ENCODE peak calls at places on chromosomes 12 and 14, in five cellular contexts. T is Peyer's patch, R is body of pancreas, W is sigmoid colon, M is pancreas. A is an unnamed sample. For H3K9me3, the result is how much of the 10 kb centered on the place peaks cover.

GRCh38 chr12:99918003-99918402 is 66.7 kb downstream of the ANKS1B start:
- DNase-seq in T (no peak), R (no peak), W (no peak), M (no peak), A (no peak)

GRCh38 chr12:119415714-119416113 is 81.2 kb downstream of the CCDC60 start:
- DNase-seq in T (no peak), R (no peak), W (no peak), M (no peak), A (no peak)

GRCh38 chr14:105299654-105300541 is 903 bp downstream of the BRF1 start:
- DNase-seq in T (peak), R (peak), W (peak), M (no peak), A (no peak)

GRCh38 chr12:116320839-116321238 is 43.3 kb upstream of the MED13L start:
- DNase-seq in T (no peak), R (no peak), W (no peak), M (no peak), A (no peak)

GRCh38 chr12:104275689-104276088 is 27.9 kb upstream of the EID3 start:
- DNase-seq in T (no peak), R (no peak), W (no peak), M (no peak), A (no peak)

GRCh38 chr12:41988715-41989114 is 156.0 kb downstream of the GXYLT1 start:
- DNase-seq in T (no peak), R (no peak), W (no peak), M (no peak), A (no peak)

GRCh38 chr12:67752226-67752732 is 103.7 kb downstream of the DYRK2 start:
- DNase-seq in T (no peak), R (no peak), W (no peak), M (no peak), A (no peak)

GRCh38 chr14:22994762-22995275 is 12.5 kb upstream of the AJUBA start:
- DNase-seq in T (no peak), R (peak), W (peak), M (no peak), A (peak)

GRCh38 chr14:50001999-50002925 is 109.4 kb downstream of the ARF6 start:
- DNase-seq in T (peak), R (peak), W (no peak), M (no peak), A (no peak)

GRCh38 chr14:23237772-23238594 is at the start of gene RNF212B:
- DNase-seq in T (peak), R (peak), W (peak), M (peak), A (peak)

GRCh38 chr12:93591137-93591868 is 18.8 kb downstream of the SOCS2 start:
- DNase-seq in T (peak), R (peak), W (peak), M (peak), A (peak)

GRCh38 chr12:115869604-115870003 is 407.9 kb downstream of the MED13L start:
- DNase-seq in T (no peak), R (no peak), W (no peak), M (no peak), A (no peak)

GRCh38 chr12:62995097-62995496 is 60.1 kb upstream of the PPM1H start:
- DNase-seq in T (no peak), R (no peak), W (no peak), M (no peak), A (no peak)

GRCh38 chr12:122834229-122834920 is 882 bp upstream of the HIP1R start:
- DNase-seq in T (peak), R (peak), W (no peak), M (no peak), A (no peak)

GRCh38 chr12:52364901-52365489 is 2.3 kb downstream of the KRT85 start:
- DNase-seq in T (no peak), R (no peak), W (no peak), M (no peak), A (no peak)

GRCh38 chr12:26874501-26875296 is 41.7 kb upstream of the ITPR2 start:
- DNase-seq in T (no peak), R (no peak), W (no peak), M (no peak), A (no peak)

GRCh38 chr12:1559729-1560128 is 34.7 kb downstream of the FBXL14 start:
- DNase-seq in T (no peak), R (no peak), W (no peak), M (no peak), A (no peak)

GRCh38 chr12:130098301-130099005 is 63.8 kb upstream of the FZD10 start:
- DNase-seq in T (no peak), R (no peak), W (no peak), M (no peak), A (no peak)

GRCh38 chr14:70753518-70753953 is 55.8 kb downstream of the MAP3K9 start:
- DNase-seq in T (no peak), R (peak), W (no peak), M (peak), A (peak)

GRCh38 chr14:105006831-105007592 is 13.9 kb downstream of the CDCA4 start:
- DNase-seq in T (no peak), R (no peak), W (no peak), M (no peak), A (no peak)

GRCh38 chr12:19196959-19197630 is 67.6 kb downstream of the PLEKHA5 start:
- DNase-seq in T (no peak), R (no peak), W (no peak), M (no peak), A (no peak)

GRCh38 chr12:14955876-14956811 is 5.3 kb downstream of the ARHGDIB start:
- DNase-seq in T (no peak), R (no peak), W (no peak), M (no peak), A (no peak)

GRCh38 chr12:31259136-31259881 is 66.6 kb downstream of the SINHCAF start:
- DNase-seq in T (no peak), R (no peak), W (no peak), M (no peak), A (no peak)

GRCh38 chr12:64392221-64392620 is 1.7 kb upstream of the C12orf56 start:
- DNase-seq in T (no peak), R (no peak), W (no peak), M (no peak), A (no peak)

GRCh38 chr14:79084861-79085260 is 914.7 kb downstream of the NRXN3 start:
- DNase-seq in T (no peak), R (no peak), W (no peak), M (no peak), A (no peak)

GRCh38 chr12:52715416-52715815 is 12.1 kb upstream of the KRT77 start:
- DNase-seq in T (no peak), R (peak), W (no peak), M (no peak), A (no peak)

GRCh38 chr14:92922883-92923743 is at the start of gene CHGA:
- DNase-seq in T (peak), R (peak), W (no peak), M (peak), A (peak)
- H3K9me3 ChIP-seq in T (under half), R (under half), W (under half), M (under half), A (under half)

GRCh38 chr12:51247523-51248206 is 9.0 kb downstream of the DAZAP2 start:
- DNase-seq in T (no peak), R (no peak), W (no peak), M (no peak), A (no peak)
- H3K4me3 ChIP-seq in T (no peak), R (no peak), W (no peak), M (no peak), A (no peak)

DNA sequence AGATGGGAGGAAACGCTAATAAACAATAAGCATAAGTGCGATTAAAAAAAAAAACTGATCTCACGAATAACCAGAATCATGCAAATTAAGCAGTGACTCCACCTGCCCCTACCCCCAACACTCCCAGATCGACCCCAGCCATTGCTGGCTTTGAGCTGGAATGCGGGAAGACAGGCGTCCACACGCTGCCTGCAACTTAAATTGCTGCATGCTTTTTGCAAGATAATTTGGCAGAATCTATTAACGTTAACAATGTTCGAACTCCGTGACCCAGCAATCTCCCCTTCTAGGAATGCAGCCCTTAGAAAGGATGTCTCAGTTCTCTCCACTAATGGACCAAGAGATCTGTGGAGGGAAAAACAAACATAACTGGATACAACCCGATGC is 946 bp upstream of the CKB start:
- DNase-seq in T (no peak), R (no peak), W (no peak), M (no peak), A (no peak)
- H3K27ac ChIP-seq in T (no peak), R (no peak), W (peak), M (no peak), A (no peak)

DNA sequence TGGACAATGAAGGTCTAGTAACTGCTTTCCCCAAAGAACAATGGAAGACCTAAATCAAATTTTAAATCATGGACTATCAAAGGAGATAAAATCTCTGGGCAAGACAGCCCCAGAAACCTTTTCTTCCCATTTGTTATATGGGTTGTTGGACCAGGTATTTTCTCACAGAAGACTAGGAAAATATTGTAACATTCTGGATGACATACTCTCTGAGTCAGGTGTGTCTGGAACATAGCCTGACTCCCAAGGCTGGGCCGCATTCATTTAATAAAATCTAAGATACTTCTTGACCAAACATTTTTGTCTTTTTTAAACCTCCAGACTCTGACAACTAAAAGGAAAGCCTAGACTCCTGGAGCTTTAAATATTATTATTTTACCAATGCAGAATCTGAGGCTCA is 87.9 kb downstream of the ATP23 start:
- DNase-seq in T (no peak), R (no peak), W (no peak), M (no peak), A (no peak)
- H3K9me3 ChIP-seq in T (under half), R (under half), W (under half), M (under half), A (under half)

GRCh38 chr14:61703342-61704129 is 8.2 kb downstream of the HIF1A start:
- DNase-seq in T (no peak), R (no peak), W (no peak), M (no peak), A (no peak)

GRCh38 chr14:61701946-61702345 is 6.6 kb downstream of the HIF1A start:
- DNase-seq in T (no peak), R (no peak), W (no peak), M (no peak), A (no peak)

GRCh38 chr14:61706096-61706690 is 10.9 kb downstream of the HIF1A start:
- DNase-seq in T (no peak), R (no peak), W (no peak), M (no peak), A (no peak)

GRCh38 chr14:61705017-61705416 is 9.7 kb downstream of the HIF1A start:
- DNase-seq in T (no peak), R (no peak), W (no peak), M (no peak), A (no peak)

DNA sequence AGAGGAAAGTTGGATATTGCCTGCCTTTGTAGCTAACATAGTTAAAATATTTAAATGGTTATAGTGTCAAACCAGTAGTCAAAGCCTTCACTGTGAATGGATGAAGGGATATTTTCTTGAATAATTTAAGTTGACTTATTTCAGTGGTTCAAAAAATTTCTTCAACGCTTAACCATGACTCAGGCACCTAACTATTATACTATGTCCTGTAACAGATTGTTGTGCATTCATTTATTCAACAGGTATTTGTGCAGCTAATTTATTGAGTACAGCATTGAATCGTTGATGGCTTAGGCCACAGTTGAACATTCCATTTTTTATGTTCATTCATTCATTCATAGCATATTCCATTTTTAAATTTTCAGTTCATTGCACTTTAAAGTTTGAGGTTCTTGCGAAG is 9.2 kb downstream of the HIF1A start:
- DNase-seq in T (no peak), R (no peak), W (no peak), M (no peak), A (no peak)
- H3K4me3 ChIP-seq in T (no peak), R (no peak), W (no peak), M (no peak), A (no peak)